ENCODE peak calls at places on chromosomes 3 and 15, in four cellular contexts. T, I, E and Q are unnamed samples.

GRCh38 chr3:40842714-40843113 is 318.0 kb downstream of the ZNF621 start:
- DNase-seq in T (no peak), I (no peak), E (no peak), Q (no peak)

GRCh38 chr3:159604151-159604581 is 384.5 kb upstream of the IL12A start:
- DNase-seq in T (peak), I (no peak), E (no peak), Q (no peak)

GRCh38 chr15:53976844-53977392 is 1.3 kb upstream of the UNC13C start:
- DNase-seq in T (no peak), I (no peak), E (peak), Q (peak)

GRCh38 chr3:38367709-38368108 is 21.1 kb downstream of the XYLB start:
- DNase-seq in T (no peak), I (no peak), E (no peak), Q (no peak)

GRCh38 chr3:183300996-183301562 is 48.0 kb downstream of the B3GNT5 start:
- DNase-seq in T (peak), I (no peak), E (no peak), Q (no peak)

GRCh38 chr15:94168250-94168649 is 63.1 kb upstream of the MCTP2 start:
- DNase-seq in T (no peak), I (peak), E (peak), Q (no peak)

GRCh38 chr3:180700941-180701340 is 21.7 kb upstream of the CCDC39 start:
- DNase-seq in T (no peak), I (no peak), E (no peak), Q (no peak)

GRCh38 chr3:58521917-58522680 is 14.9 kb downstream of the ACOX2 start:
- DNase-seq in T (no peak), I (no peak), E (no peak), Q (no peak)

GRCh38 chr3:113560845-113561623 is 28.7 kb downstream of the SIDT1 start:
- DNase-seq in T (no peak), I (no peak), E (peak), Q (peak)

GRCh38 chr3:125367403-125368230 is 7.5 kb downstream of the ZNF148 start:
- DNase-seq in T (peak), I (no peak), E (no peak), Q (no peak)

GRCh38 chr3:72892870-72893269 is 5.0 kb downstream of the GXYLT2 start:
- DNase-seq in T (no peak), I (peak), E (peak), Q (peak)

GRCh38 chr15:39454189-39454986 is 126.5 kb upstream of the THBS1 start:
- DNase-seq in T (peak), I (no peak), E (no peak), Q (peak)

GRCh38 chr3:56933803-56934202 is 126.7 kb upstream of the SPATA12 start:
- DNase-seq in T (no peak), I (no peak), E (no peak), Q (no peak)

GRCh38 chr15:40245666-40246065 is 6.8 kb downstream of the PAK6 start:
- DNase-seq in T (no peak), I (no peak), E (no peak), Q (no peak)

GRCh38 chr3:38549486-38549885 is 53.3 kb downstream of the EXOG start:
- DNase-seq in T (no peak), I (no peak), E (no peak), Q (no peak)

GRCh38 chr15:25329685-25330084 is 109.1 kb downstream of the UBE3A start:
- DNase-seq in T (no peak), I (no peak), E (no peak), Q (peak)

GRCh38 chr3:29561651-29562050 is 280.8 kb downstream of the RBMS3 start:
- DNase-seq in T (no peak), I (no peak), E (no peak), Q (no peak)

GRCh38 chr3:168085491-168086119 is 10.1 kb downstream of the GOLIM4 start:
- DNase-seq in T (no peak), I (no peak), E (no peak), Q (no peak)

GRCh38 chr3:42032693-42033349 is 58.3 kb upstream of the TRAK1 start:
- DNase-seq in T (peak), I (no peak), E (peak), Q (peak)

GRCh38 chr15:89780601-89781000 is 4.5 kb downstream of the MESP2 start:
- DNase-seq in T (no peak), I (no peak), E (no peak), Q (no peak)

GRCh38 chr3:169541528-169541927 is 122.0 kb downstream of the MECOM start:
- DNase-seq in T (no peak), I (no peak), E (no peak), Q (no peak)

GRCh38 chr3:160643994-160644393 is 33.0 kb upstream of the ARL14 start:
- DNase-seq in T (peak), I (peak), E (no peak), Q (no peak)

GRCh38 chr15:57706405-57707209 is at the start of gene POLR2M:
- DNase-seq in T (peak), I (peak), E (peak), Q (peak)

GRCh38 chr15:52289629-52290081 is 5.9 kb downstream of the MYO5C start:
- DNase-seq in T (no peak), I (no peak), E (peak), Q (no peak)

GRCh38 chr3:116444099-116444700 is 1.1 kb downstream of the LSAMP start:
- DNase-seq in T (peak), I (no peak), E (no peak), Q (no peak)

GRCh38 chr15:27623560-27624305 is 475.4 kb downstream of the OCA2 start:
- DNase-seq in T (no peak), I (no peak), E (no peak), Q (no peak)

GRCh38 chr15:81235276-81235675 is 38.6 kb downstream of the IL16 start:
- DNase-seq in T (peak), I (no peak), E (no peak), Q (no peak)

GRCh38 chr15:81239190-81239589 is 42.5 kb downstream of the IL16 start:
- DNase-seq in T (peak), I (no peak), E (no peak), Q (no peak)

DNA sequence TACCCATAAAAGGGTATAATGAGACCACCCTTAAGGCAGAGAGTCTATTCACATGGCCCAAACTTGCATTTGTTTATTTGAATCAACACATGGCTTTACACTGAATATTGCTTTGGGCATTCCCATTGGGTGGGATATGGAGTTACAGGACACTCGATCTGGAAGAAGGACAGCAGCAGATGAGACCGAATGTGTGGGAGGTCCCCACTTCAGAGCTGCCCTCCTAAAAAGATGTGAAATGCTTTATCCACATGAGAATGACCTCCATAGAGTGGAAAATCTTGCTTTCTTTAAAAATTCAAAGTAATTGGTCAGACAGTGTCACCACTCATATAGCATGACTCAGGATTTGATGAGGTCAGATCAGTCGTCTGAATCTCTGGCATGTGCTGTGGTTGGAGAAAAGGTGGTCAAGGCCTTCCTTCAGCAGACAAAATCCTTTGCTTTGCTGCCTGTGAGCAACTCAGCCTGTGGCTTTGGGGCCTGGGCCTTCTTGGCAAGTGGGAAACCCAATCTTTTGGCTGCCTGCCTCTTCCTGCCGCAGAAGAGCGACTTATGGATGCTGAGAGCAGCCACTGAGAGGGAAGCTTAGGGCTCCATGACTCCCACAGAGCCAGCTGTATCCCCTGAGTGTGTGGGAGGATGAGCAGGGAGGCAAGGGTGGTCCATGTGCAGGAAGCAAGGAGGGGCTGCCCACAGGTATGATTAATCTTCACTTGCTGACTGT is 39.3 kb downstream of the IL16 start:
- DNase-seq in T (peak), I (peak), E (peak), Q (no peak)
- TF ChIP-seq RCOR1 in T (no peak), I (no peak), E (no peak), Q (no peak)

DNA sequence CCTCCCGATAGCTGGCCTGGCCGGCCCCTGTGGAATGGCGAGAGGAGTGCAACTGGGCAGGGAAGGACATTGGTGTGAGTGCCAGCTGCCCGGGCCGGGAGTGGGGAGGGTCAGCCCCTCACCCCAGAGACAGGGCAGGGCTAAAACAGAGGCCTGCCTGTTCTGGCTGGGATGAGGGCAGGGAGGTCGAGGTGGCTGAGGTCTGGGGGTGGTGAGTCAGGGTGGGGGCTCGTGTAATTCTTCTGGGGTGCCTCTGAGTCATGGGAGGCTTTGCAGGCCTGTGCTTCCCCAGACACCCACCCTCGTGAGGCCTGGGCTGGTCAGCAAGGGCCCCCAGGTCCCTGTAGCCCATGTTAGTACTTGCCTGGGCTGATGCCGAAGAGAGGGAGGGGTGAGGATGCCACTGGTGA is 1.5 kb downstream of the SEMA3B start:
- DNase-seq in T (peak), I (no peak), E (no peak), Q (no peak)
- TF ChIP-seq RFX5 in T (no peak), I (no peak), E (no peak), Q (no peak)

GRCh38 chr15:34012461-34013028 is 26.5 kb downstream of the AVEN start:
- DNase-seq in T (no peak), I (no peak), E (no peak), Q (no peak)

GRCh38 chr15:34018021-34018645 is 20.9 kb downstream of the AVEN start:
- DNase-seq in T (no peak), I (no peak), E (no peak), Q (no peak)

GRCh38 chr15:34011476-34011875 is 27.5 kb downstream of the AVEN start:
- DNase-seq in T (no peak), I (no peak), E (no peak), Q (no peak)

GRCh38 chr15:34013746-34014145 is 25.3 kb downstream of the AVEN start:
- DNase-seq in T (no peak), I (no peak), E (no peak), Q (no peak)

DNA sequence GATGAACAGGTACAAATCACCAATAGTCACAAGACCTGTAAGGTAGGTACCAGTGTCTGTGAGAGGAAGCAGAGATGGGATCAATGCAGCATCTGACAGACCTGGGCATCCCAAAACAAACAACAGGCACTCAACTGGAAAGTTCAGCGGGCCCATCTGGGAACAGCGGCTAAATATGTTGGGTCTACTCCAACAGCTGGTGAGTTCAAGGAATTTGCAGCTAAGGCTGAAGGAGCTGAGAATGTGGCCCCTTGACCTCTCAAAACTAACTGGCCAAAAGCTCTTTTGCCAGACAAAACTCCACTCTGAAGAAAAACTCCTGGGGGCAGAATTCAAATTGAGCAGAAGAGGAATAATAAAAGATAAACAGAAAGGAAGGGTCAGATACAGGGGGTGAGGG is 24.4 kb downstream of the AVEN start:
- DNase-seq in T (peak), I (no peak), E (no peak), Q (no peak)
- TF ChIP-seq RCOR1 in T (no peak), I (no peak), E (no peak), Q (no peak)

DNA sequence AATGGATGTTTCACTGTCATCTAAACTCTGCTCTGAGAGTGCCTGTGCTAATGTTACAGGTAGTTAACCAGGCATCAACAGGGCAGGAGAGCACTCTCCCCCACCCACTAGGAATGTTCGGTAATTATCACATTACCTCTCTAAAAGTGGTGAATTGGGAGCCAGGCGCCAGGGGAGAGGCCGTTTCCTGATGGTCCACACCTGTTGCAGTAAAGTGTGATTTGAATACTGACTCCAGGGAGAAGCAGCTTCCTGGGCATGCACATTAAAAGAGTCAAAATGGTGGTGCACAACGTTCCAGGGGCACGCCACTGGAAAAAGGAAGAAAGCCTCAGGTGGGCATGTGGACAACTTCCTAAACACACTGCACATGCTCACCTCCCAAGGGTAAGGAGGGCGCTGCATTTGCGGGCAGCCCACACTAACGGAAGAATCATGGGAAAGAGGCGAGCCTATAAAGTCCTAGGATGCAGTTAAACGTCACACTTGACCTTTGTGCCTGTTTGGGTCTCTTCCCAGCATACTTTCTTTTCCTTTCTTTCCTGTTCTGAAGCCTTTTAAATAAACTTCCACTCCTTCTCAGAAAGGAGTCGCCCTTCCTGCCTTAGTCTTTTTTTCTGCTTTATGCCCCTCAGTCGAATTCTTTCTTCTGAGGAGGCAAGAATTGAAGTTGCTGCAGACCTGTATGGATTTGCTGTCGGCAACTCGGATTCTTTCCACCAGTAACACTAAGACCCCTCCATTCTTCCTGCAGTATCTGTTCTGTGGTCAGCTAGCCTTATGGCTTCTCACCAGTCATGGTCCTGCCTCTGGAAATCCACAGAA is 28.9 kb upstream of the GPD1L start:
- DNase-seq in T (no peak), I (peak), E (no peak), Q (no peak)
- TF ChIP-seq RFX5 in T (no peak), I (no peak), E (no peak), Q (no peak)